ENCODE peak calls at places on chromosomes 2 and 18, in four cellular contexts. U, P, Q and T are unnamed samples.

GRCh38 chr2:225761396-225761795 is 361.9 kb downstream of the NYAP2 start:
- DNase-seq in U (no peak), P (no peak), Q (no peak), T (no peak)

GRCh38 chr2:232979871-232980461 is 33.1 kb downstream of the NGEF start:
- DNase-seq in U (peak; percentile 56), P (no peak), Q (no peak), T (peak; percentile 74)

GRCh38 chr2:52141076-52141475 is 1109.1 kb upstream of the NRXN1 start:
- DNase-seq in U (peak; percentile 23), P (no peak), Q (no peak), T (no peak)

GRCh38 chr2:9095690-9096089 is 92.2 kb upstream of the MBOAT2 start:
- DNase-seq in U (peak; percentile 74), P (peak; percentile 72), Q (no peak), T (peak; percentile 54)

GRCh38 chr18:63869374-63869773 is 18.1 kb upstream of the SERPINB2 start:
- DNase-seq in U (peak; percentile 76), P (peak; percentile 48), Q (peak; percentile 75), T (peak; percentile 12)

GRCh38 chr2:233964581-233964980 is 47.4 kb downstream of the TRPM8 start:
- DNase-seq in U (no peak), P (no peak), Q (no peak), T (peak; percentile 37)

GRCh38 chr2:133342283-133342895 is 225.9 kb downstream of the NCKAP5 start:
- DNase-seq in U (no peak), P (no peak), Q (no peak), T (no peak)

GRCh38 chr18:9422816-9423519 is 52.3 kb upstream of the RALBP1 start:
- DNase-seq in U (no peak), P (no peak), Q (no peak), T (no peak)

GRCh38 chr2:119338826-119339561 is 27.6 kb downstream of the C2orf76 start:
- DNase-seq in U (no peak), P (peak; percentile 61), Q (no peak), T (no peak)

GRCh38 chr2:27263287-27264252 is 723 bp upstream of the SLC30A3 start:
- DNase-seq in U (no peak), P (no peak), Q (no peak), T (no peak)

GRCh38 chr2:172283476-172283875 is 143.9 kb upstream of the ITGA6 start:
- DNase-seq in U (peak; percentile 61), P (no peak), Q (peak; percentile 12), T (peak; percentile 54)

GRCh38 chr18:13465476-13465875 is 246.9 kb downstream of the LDLRAD4 start:
- DNase-seq in U (no peak), P (no peak), Q (no peak), T (no peak)

GRCh38 chr2:203682688-203683130 is 23.7 kb upstream of the CD28 start:
- DNase-seq in U (peak; percentile 52), P (no peak), Q (no peak), T (peak; percentile 65)

GRCh38 chr2:77567723-77568122 is 45.5 kb upstream of the LRRTM4 start:
- DNase-seq in U (no peak), P (no peak), Q (no peak), T (no peak)

GRCh38 chr2:195648780-195649179 is 8.2 kb upstream of the SLC39A10 start:
- DNase-seq in U (no peak), P (no peak), Q (no peak), T (no peak)

GRCh38 chr18:14748496-14748895 is 524 bp downstream of the ANKRD30B start:
- DNase-seq in U (no peak), P (no peak), Q (no peak), T (no peak)
- H3K4me3 ChIP-seq in U (no peak overlapping the region), P (no peak overlapping the region), Q (no peak overlapping the region), T (peak overlapping the region; percentile 13)

GRCh38 chr2:48946444-48947048 is 191.0 kb upstream of the LHCGR start:
- DNase-seq in U (peak; percentile 61), P (no peak), Q (no peak), T (peak; percentile 41)
- TF ChIP-seq CTCF in U (peak; percentile 83), P (peak; percentile 91), Q (peak; percentile 67), T (peak; percentile 76)

GRCh38 chr2:96556441-96557330 is 20.1 kb downstream of the ARID5A start:
- DNase-seq in U (peak; percentile 49), P (no peak), Q (peak; percentile 16), T (peak; percentile 65)
- H3K4me3 ChIP-seq in U (no peak overlapping the region), P (no peak overlapping the region), Q (no peak overlapping the region), T (no peak overlapping the region)

GRCh38 chr2:95380280-95380679 is 22.2 kb upstream of the FAHD2A start:
- DNase-seq in U (no peak), P (no peak), Q (no peak), T (no peak)
- TF ChIP-seq CTCF in U (no peak), P (no peak), Q (no peak), T (no peak)